ENCODE peak calls at places on chromosomes 4 and X, in seven cellular contexts. One of them, this sample, is unnamed.

GRCh38 chr4:118335316-118335715 is 17.5 kb downstream of the PRSS12 start:
- DNase-seq in Calu3: no peak
- DNase-seq in tibial artery: no peak
- DNase-seq in dorsolateral prefrontal cortex: no peak
- DNase-seq in mammary epithelial cell: no peak
- DNase-seq in endothelial cell: no peak
- DNase-seq in epithelial cell of esophagus: no peak
- DNase-seq in this sample: no peak

GRCh38 chr4:79855081-79855480 is 217.9 kb downstream of the ANTXR2 start:
- DNase-seq in Calu3: no peak
- DNase-seq in tibial artery: no peak
- DNase-seq in dorsolateral prefrontal cortex: no peak
- DNase-seq in mammary epithelial cell: no peak
- DNase-seq in endothelial cell: no peak
- DNase-seq in epithelial cell of esophagus: no peak
- DNase-seq in this sample: no peak

GRCh38 chr4:169492436-169493163 is 119.8 kb downstream of the NEK1 start:
- DNase-seq in Calu3: peak
- DNase-seq in tibial artery: no peak
- DNase-seq in dorsolateral prefrontal cortex: no peak
- DNase-seq in mammary epithelial cell: peak
- DNase-seq in endothelial cell: peak
- DNase-seq in epithelial cell of esophagus: peak
- DNase-seq in this sample: no peak

GRCh38 chr4:2141762-2142520 is 82.8 kb downstream of the NAT8L start:
- DNase-seq in Calu3: no peak
- DNase-seq in tibial artery: no peak
- DNase-seq in dorsolateral prefrontal cortex: no peak
- DNase-seq in mammary epithelial cell: no peak
- DNase-seq in endothelial cell: no peak
- DNase-seq in epithelial cell of esophagus: no peak
- DNase-seq in this sample: no peak

GRCh38 chr4:20354120-20354519 is 102.4 kb downstream of the SLIT2 start:
- DNase-seq in Calu3: no peak
- DNase-seq in tibial artery: no peak
- DNase-seq in dorsolateral prefrontal cortex: no peak
- DNase-seq in mammary epithelial cell: no peak
- DNase-seq in endothelial cell: no peak
- DNase-seq in epithelial cell of esophagus: no peak
- DNase-seq in this sample: no peak

GRCh38 chrX:85001344-85001743 is 2.3 kb upstream of the APOOL start:
- DNase-seq in Calu3: no peak
- DNase-seq in tibial artery: no peak
- DNase-seq in dorsolateral prefrontal cortex: no peak
- DNase-seq in mammary epithelial cell: no peak
- DNase-seq in endothelial cell: no peak
- DNase-seq in epithelial cell of esophagus: no peak
- DNase-seq in this sample: no peak

GRCh38 chr4:16916719-16917337 is 18.4 kb upstream of the LDB2 start:
- DNase-seq in Calu3: peak
- DNase-seq in tibial artery: no peak
- DNase-seq in dorsolateral prefrontal cortex: no peak
- DNase-seq in mammary epithelial cell: peak
- DNase-seq in endothelial cell: peak
- DNase-seq in epithelial cell of esophagus: peak
- DNase-seq in this sample: no peak

GRCh38 chr4:33150139-33150538 is 2430.0 kb downstream of the PCDH7 start:
- DNase-seq in Calu3: no peak
- DNase-seq in tibial artery: no peak
- DNase-seq in dorsolateral prefrontal cortex: no peak
- DNase-seq in mammary epithelial cell: no peak
- DNase-seq in endothelial cell: no peak
- DNase-seq in epithelial cell of esophagus: no peak
- DNase-seq in this sample: no peak

GRCh38 chr4:37891221-37892159 is 606 bp downstream of the TBC1D1 start:
- DNase-seq in Calu3: peak
- DNase-seq in tibial artery: peak
- DNase-seq in dorsolateral prefrontal cortex: no peak
- DNase-seq in mammary epithelial cell: peak
- DNase-seq in endothelial cell: peak
- DNase-seq in epithelial cell of esophagus: peak
- DNase-seq in this sample: no peak

GRCh38 chrX:69535661-69536060 is 31.5 kb downstream of the NALF2 start:
- DNase-seq in Calu3: no peak
- DNase-seq in tibial artery: no peak
- DNase-seq in dorsolateral prefrontal cortex: no peak
- DNase-seq in mammary epithelial cell: no peak
- DNase-seq in endothelial cell: no peak
- DNase-seq in epithelial cell of esophagus: no peak
- DNase-seq in this sample: no peak

GRCh38 chr4:77187231-77187630 is 30.2 kb downstream of the CCNG2 start:
- DNase-seq in Calu3: no peak
- DNase-seq in tibial artery: no peak
- DNase-seq in dorsolateral prefrontal cortex: no peak
- DNase-seq in mammary epithelial cell: no peak
- DNase-seq in endothelial cell: no peak
- DNase-seq in epithelial cell of esophagus: no peak
- DNase-seq in this sample: no peak

GRCh38 chr4:138897818-138898226 is 117.8 kb upstream of the NOCT start:
- DNase-seq in Calu3: no peak
- DNase-seq in tibial artery: no peak
- DNase-seq in dorsolateral prefrontal cortex: no peak
- DNase-seq in mammary epithelial cell: peak
- DNase-seq in endothelial cell: no peak
- DNase-seq in epithelial cell of esophagus: peak
- DNase-seq in this sample: no peak
- TF ChIP-seq CTCF in Calu3: no peak
- TF ChIP-seq CTCF in tibial artery: no peak
- TF ChIP-seq CTCF in dorsolateral prefrontal cortex: no peak
- TF ChIP-seq CTCF in mammary epithelial cell: no peak
- TF ChIP-seq CTCF in endothelial cell: no peak
- TF ChIP-seq CTCF in epithelial cell of esophagus: no peak
- TF ChIP-seq CTCF in this sample: no peak

GRCh38 chrX:51496501-51497291 is at the start of gene NUDT11:
- DNase-seq in Calu3: peak
- DNase-seq in tibial artery: peak
- DNase-seq in dorsolateral prefrontal cortex: peak
- DNase-seq in mammary epithelial cell: peak
- DNase-seq in endothelial cell: peak
- DNase-seq in epithelial cell of esophagus: peak
- DNase-seq in this sample: peak

GRCh38 chrX:51494409-51494808 is 2.0 kb downstream of the NUDT11 start:
- DNase-seq in Calu3: no peak
- DNase-seq in tibial artery: no peak
- DNase-seq in dorsolateral prefrontal cortex: no peak
- DNase-seq in mammary epithelial cell: no peak
- DNase-seq in endothelial cell: no peak
- DNase-seq in epithelial cell of esophagus: no peak
- DNase-seq in this sample: no peak
- TF ChIP-seq CTCF in Calu3: no peak
- TF ChIP-seq CTCF in tibial artery: no peak
- TF ChIP-seq CTCF in dorsolateral prefrontal cortex: peak
- TF ChIP-seq CTCF in mammary epithelial cell: peak
- TF ChIP-seq CTCF in endothelial cell: no peak
- TF ChIP-seq CTCF in epithelial cell of esophagus: no peak
- TF ChIP-seq CTCF in this sample: peak

DNA sequence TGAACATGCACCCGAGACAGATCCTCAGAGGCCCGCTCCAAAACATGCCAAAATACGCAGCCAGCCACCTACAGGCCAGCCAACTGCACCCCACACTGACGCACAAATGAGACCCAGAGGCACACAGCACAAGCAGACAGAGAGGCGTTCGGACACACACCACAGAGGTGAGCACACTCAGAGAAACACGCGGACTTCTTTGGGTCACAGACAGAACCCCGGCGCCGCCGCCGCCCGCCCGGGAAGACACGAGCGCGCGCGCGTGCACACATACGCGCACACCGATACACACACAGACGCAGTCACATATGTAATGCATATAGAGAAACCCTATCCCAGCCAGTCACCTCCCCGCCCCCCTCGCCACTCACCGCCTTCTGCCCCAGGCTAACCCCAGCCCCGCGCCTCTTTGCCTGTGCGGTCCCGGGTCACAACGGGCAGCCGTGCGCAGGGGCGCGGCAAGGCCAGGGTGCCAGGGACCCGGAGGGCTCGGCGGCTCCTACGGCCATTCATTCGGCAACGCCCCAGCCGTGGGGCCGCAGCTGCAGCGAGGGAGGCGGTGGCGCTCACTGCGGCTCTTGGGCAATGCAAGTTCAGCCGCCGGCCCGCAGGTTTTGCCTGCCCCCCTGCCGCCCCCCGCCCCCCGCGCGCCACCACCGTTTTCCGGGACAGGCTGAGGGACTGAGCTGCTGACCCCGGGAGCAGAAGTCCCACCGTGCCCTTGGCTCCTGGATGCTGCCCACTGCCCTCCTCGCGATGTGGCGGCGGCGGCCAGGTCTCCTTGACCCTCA is 532 bp downstream of the SEPTIN6 start:
- DNase-seq in Calu3: peak
- DNase-seq in tibial artery: no peak
- DNase-seq in dorsolateral prefrontal cortex: peak
- DNase-seq in mammary epithelial cell: peak
- DNase-seq in endothelial cell: peak
- DNase-seq in epithelial cell of esophagus: peak
- DNase-seq in this sample: no peak
- TF ChIP-seq CTCF in Calu3: no peak
- TF ChIP-seq CTCF in tibial artery: no peak
- TF ChIP-seq CTCF in dorsolateral prefrontal cortex: no peak
- TF ChIP-seq CTCF in mammary epithelial cell: no peak
- TF ChIP-seq CTCF in endothelial cell: no peak
- TF ChIP-seq CTCF in epithelial cell of esophagus: peak
- TF ChIP-seq CTCF in this sample: no peak

GRCh38 chrX:7941390-7942042 is 14.3 kb upstream of the PNPLA4 start:
- DNase-seq in Calu3: peak
- DNase-seq in tibial artery: no peak
- DNase-seq in dorsolateral prefrontal cortex: no peak
- DNase-seq in mammary epithelial cell: peak
- DNase-seq in endothelial cell: peak
- DNase-seq in epithelial cell of esophagus: peak
- DNase-seq in this sample: no peak
- TF ChIP-seq CTCF in Calu3: peak
- TF ChIP-seq CTCF in tibial artery: no peak
- TF ChIP-seq CTCF in dorsolateral prefrontal cortex: peak
- TF ChIP-seq CTCF in mammary epithelial cell: peak
- TF ChIP-seq CTCF in endothelial cell: no peak
- TF ChIP-seq CTCF in epithelial cell of esophagus: peak
- TF ChIP-seq CTCF in this sample: peak

GRCh38 chrX:41862562-41863184 is 60.7 kb downstream of the CASK start:
- DNase-seq in Calu3: no peak
- DNase-seq in tibial artery: no peak
- DNase-seq in dorsolateral prefrontal cortex: no peak
- DNase-seq in mammary epithelial cell: no peak
- DNase-seq in endothelial cell: no peak
- DNase-seq in epithelial cell of esophagus: no peak
- DNase-seq in this sample: no peak

GRCh38 chrX:41858161-41858775 is 65.1 kb downstream of the CASK start:
- DNase-seq in Calu3: no peak
- DNase-seq in tibial artery: no peak
- DNase-seq in dorsolateral prefrontal cortex: no peak
- DNase-seq in mammary epithelial cell: no peak
- DNase-seq in endothelial cell: no peak
- DNase-seq in epithelial cell of esophagus: no peak
- DNase-seq in this sample: no peak

GRCh38 chrX:41857670-41858069 is 65.7 kb downstream of the CASK start:
- DNase-seq in Calu3: no peak
- DNase-seq in tibial artery: no peak
- DNase-seq in dorsolateral prefrontal cortex: no peak
- DNase-seq in mammary epithelial cell: no peak
- DNase-seq in endothelial cell: no peak
- DNase-seq in epithelial cell of esophagus: no peak
- DNase-seq in this sample: no peak

GRCh38 chrX:41868392-41868977 is 54.9 kb downstream of the CASK start:
- DNase-seq in Calu3: no peak
- DNase-seq in tibial artery: no peak
- DNase-seq in dorsolateral prefrontal cortex: no peak
- DNase-seq in mammary epithelial cell: no peak
- DNase-seq in endothelial cell: no peak
- DNase-seq in epithelial cell of esophagus: no peak
- DNase-seq in this sample: no peak

GRCh38 chrX:41863343-41864203 is 59.8 kb downstream of the CASK start:
- DNase-seq in Calu3: no peak
- DNase-seq in tibial artery: no peak
- DNase-seq in dorsolateral prefrontal cortex: no peak
- DNase-seq in mammary epithelial cell: no peak
- DNase-seq in endothelial cell: no peak
- DNase-seq in epithelial cell of esophagus: no peak
- DNase-seq in this sample: no peak
- TF ChIP-seq CTCF in Calu3: no peak
- TF ChIP-seq CTCF in tibial artery: no peak
- TF ChIP-seq CTCF in dorsolateral prefrontal cortex: no peak
- TF ChIP-seq CTCF in mammary epithelial cell: peak
- TF ChIP-seq CTCF in endothelial cell: no peak
- TF ChIP-seq CTCF in epithelial cell of esophagus: no peak
- TF ChIP-seq CTCF in this sample: no peak

DNA sequence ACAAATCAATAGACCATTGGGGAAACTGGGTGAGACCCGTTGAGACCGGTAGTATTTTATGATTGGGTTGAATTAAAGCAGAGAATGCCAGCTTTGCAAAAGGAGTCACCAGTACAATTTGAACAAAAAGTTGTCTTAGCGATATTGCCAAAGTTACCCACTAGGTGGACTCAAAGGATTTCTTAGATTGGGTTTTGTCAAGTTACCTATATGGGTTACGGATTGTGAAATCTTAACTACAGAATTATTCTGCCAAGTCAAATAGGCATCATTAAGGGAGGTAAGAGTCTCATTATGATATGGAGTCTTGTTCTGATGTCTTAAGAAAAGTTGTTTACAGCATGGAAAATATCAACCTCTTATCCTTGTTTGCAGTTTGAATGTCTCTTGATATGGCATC is 15.0 kb upstream of the CT47A1 start:
- DNase-seq in Calu3: peak
- DNase-seq in tibial artery: no peak
- DNase-seq in dorsolateral prefrontal cortex: no peak
- DNase-seq in mammary epithelial cell: peak
- DNase-seq in endothelial cell: no peak
- DNase-seq in epithelial cell of esophagus: peak
- DNase-seq in this sample: no peak
- TF ChIP-seq CTCF in Calu3: no peak
- TF ChIP-seq CTCF in tibial artery: no peak
- TF ChIP-seq CTCF in dorsolateral prefrontal cortex: no peak
- TF ChIP-seq CTCF in mammary epithelial cell: peak
- TF ChIP-seq CTCF in endothelial cell: no peak
- TF ChIP-seq CTCF in epithelial cell of esophagus: peak
- TF ChIP-seq CTCF in this sample: peak

GRCh38 chr4:14386196-14386595 is 616.1 kb upstream of the CPEB2 start:
- DNase-seq in Calu3: no peak
- DNase-seq in tibial artery: no peak
- DNase-seq in dorsolateral prefrontal cortex: no peak
- DNase-seq in mammary epithelial cell: no peak
- DNase-seq in endothelial cell: no peak
- DNase-seq in epithelial cell of esophagus: no peak
- DNase-seq in this sample: no peak
- TF ChIP-seq CTCF in Calu3: no peak
- TF ChIP-seq CTCF in tibial artery: no peak
- TF ChIP-seq CTCF in dorsolateral prefrontal cortex: no peak
- TF ChIP-seq CTCF in mammary epithelial cell: no peak
- TF ChIP-seq CTCF in endothelial cell: no peak
- TF ChIP-seq CTCF in epithelial cell of esophagus: no peak
- TF ChIP-seq CTCF in this sample: no peak

GRCh38 chr4:78693777-78694456 is 82.2 kb upstream of the BMP2K start:
- DNase-seq in Calu3: no peak
- DNase-seq in tibial artery: peak
- DNase-seq in dorsolateral prefrontal cortex: no peak
- DNase-seq in mammary epithelial cell: no peak
- DNase-seq in endothelial cell: no peak
- DNase-seq in epithelial cell of esophagus: no peak
- DNase-seq in this sample: no peak
- TF ChIP-seq CTCF in Calu3: no peak
- TF ChIP-seq CTCF in tibial artery: no peak
- TF ChIP-seq CTCF in dorsolateral prefrontal cortex: no peak
- TF ChIP-seq CTCF in mammary epithelial cell: no peak
- TF ChIP-seq CTCF in endothelial cell: no peak
- TF ChIP-seq CTCF in epithelial cell of esophagus: no peak
- TF ChIP-seq CTCF in this sample: no peak

GRCh38 chr4:120919358-120919757 is 3.2 kb downstream of the PRDM5 start:
- DNase-seq in Calu3: no peak
- DNase-seq in tibial artery: no peak
- DNase-seq in dorsolateral prefrontal cortex: no peak
- DNase-seq in mammary epithelial cell: no peak
- DNase-seq in endothelial cell: no peak
- DNase-seq in epithelial cell of esophagus: peak
- DNase-seq in this sample: no peak
- TF ChIP-seq CTCF in Calu3: no peak
- TF ChIP-seq CTCF in tibial artery: no peak
- TF ChIP-seq CTCF in dorsolateral prefrontal cortex: no peak
- TF ChIP-seq CTCF in mammary epithelial cell: no peak
- TF ChIP-seq CTCF in endothelial cell: no peak
- TF ChIP-seq CTCF in epithelial cell of esophagus: no peak
- TF ChIP-seq CTCF in this sample: no peak

This sample was measured in AG09319.